ENCODE peak calls at places on chromosomes 7 and 10, in eight cellular contexts. D is left cardiac atrium; M is HCEC 1CT; F is non-pigmented ciliary epithelial cell; J is activated CD4-positive, alpha-beta T cell treated with anti-CD3 and anti-CD28 coated beads, Interleukin-2, amount 10 ng/mL, durations not matched to agents 7 days and 5 days; C is stimulated activated CD8-positive, alpha-beta memory T cell treated with anti-CD3 and anti-CD28 coated beads, Interleukin-12 subunit alpha, Interleukin-12 subunit beta, amount 100 ng/mL, for 1 hour; H is hepatocyte; K is NCI-H1417. R is an unnamed sample.

GRCh38 chr10:48567346-48567745 is 37.5 kb downstream of the ARHGAP22 start:
- DNase-seq in F (no peak), C (no peak), K (no peak), M (no peak), J (no peak), H (no peak), D (no peak), R (no peak)

GRCh38 chr7:141708053-141708452 is at the start of gene WEE2:
- DNase-seq in D (no peak), C (no peak), J (no peak), K (no peak), H (no peak), M (no peak), F (no peak), R (no peak)

GRCh38 chr7:105791926-105792325 is 84.5 kb downstream of the ATXN7L1 start:
- DNase-seq in K (no peak), J (no peak), M (no peak), F (no peak), D (no peak), H (no peak), C (no peak), R (no peak)

GRCh38 chr7:144818516-144818915 is 17.3 kb downstream of the TPK1 start:
- DNase-seq in M (no peak), H (no peak), J (peak), K (peak), F (no peak), D (no peak), C (no peak), R (no peak)

GRCh38 chr10:93954299-93954698 is 39.4 kb upstream of the PLCE1 start:
- DNase-seq in J (no peak), C (no peak), M (no peak), D (no peak), F (no peak), K (no peak), H (no peak), R (no peak)

GRCh38 chr10:103276941-103277712 is at the start of gene INA:
- DNase-seq in J (peak), K (peak), H (peak), D (no peak), F (no peak), M (no peak), C (no peak), R (peak)

GRCh38 chr10:121559321-121559720 is 38.9 kb downstream of the FGFR2 start:
- DNase-seq in D (no peak), H (no peak), M (no peak), F (no peak), J (no peak), K (no peak), C (no peak), R (no peak)

GRCh38 chr10:60032723-60033122 is 126.4 kb upstream of the CCDC6 start:
- DNase-seq in D (peak), M (peak), C (no peak), J (peak), H (peak), F (peak), K (peak), R (peak)

GRCh38 chr10:17833656-17834055 is 24.5 kb downstream of the MRC1 start:
- DNase-seq in D (no peak), K (no peak), F (no peak), C (no peak), J (no peak), M (no peak), H (no peak), R (no peak)

GRCh38 chr10:29243750-29244149 is 45.1 kb upstream of the LYZL1 start:
- DNase-seq in F (no peak), H (no peak), C (no peak), K (no peak), M (no peak), D (no peak), J (no peak), R (no peak)

GRCh38 chr10:96614515-96614914 is 27.7 kb upstream of the TM9SF3 start:
- DNase-seq in J (no peak), D (peak), M (peak), F (peak), H (peak), C (no peak), K (no peak), R (peak)

GRCh38 chr7:6128205-6128604 is 97.0 kb downstream of the ANKRD61 start:
- DNase-seq in K (no peak), M (no peak), J (no peak), C (no peak), F (no peak), H (no peak), D (no peak), R (no peak)

GRCh38 chr10:87865201-87866025 is 2.0 kb downstream of the PTEN start:
- DNase-seq in F (no peak), J (no peak), C (no peak), D (no peak), M (no peak), K (peak), H (no peak), R (no peak)

GRCh38 chr7:2487586-2488271 is 11.5 kb upstream of the GRIFIN start:
- DNase-seq in C (no peak), J (no peak), F (no peak), K (no peak), M (no peak), D (no peak), H (no peak), R (no peak)

GRCh38 chr10:102009801-102010425 is 46.1 kb downstream of the ARMH3 start:
- DNase-seq in K (peak), D (peak), J (peak), F (peak), H (peak), M (peak), C (peak), R (peak)

GRCh38 chr10:74244097-74244685 is 93.2 kb downstream of the ADK start:
- DNase-seq in M (peak), F (no peak), H (peak), C (peak), K (peak), D (no peak), J (peak), R (peak)

GRCh38 chr7:43569424-43569823 is 13.5 kb upstream of the STK17A start:
- DNase-seq in J (no peak), H (no peak), K (no peak), F (peak), D (no peak), C (no peak), M (peak), R (no peak)

GRCh38 chr10:79400567-79401004 is 44.8 kb downstream of the ZCCHC24 start:
- DNase-seq in D (no peak), J (peak), K (no peak), M (peak), C (peak), F (no peak), H (peak), R (no peak)

GRCh38 chr7:55044791-55045190 is 26.0 kb downstream of the EGFR start:
- DNase-seq in D (no peak), J (no peak), C (no peak), M (no peak), H (no peak), F (no peak), K (no peak), R (no peak)

GRCh38 chr7:31688347-31688746 is 1.3 kb downstream of the PPP1R17 start:
- DNase-seq in J (no peak), M (no peak), K (no peak), C (no peak), D (no peak), F (no peak), H (no peak), R (no peak)

GRCh38 chr10:110324201-110324804 is 19.6 kb upstream of the SMNDC1 start:
- DNase-seq in K (no peak), D (no peak), C (no peak), J (no peak), F (no peak), M (no peak), H (peak), R (no peak)

GRCh38 chr7:111018447-111018846 is 72.5 kb upstream of the LRRN3 start:
- DNase-seq in J (no peak), H (no peak), C (no peak), M (no peak), F (no peak), D (no peak), K (no peak), R (no peak)

GRCh38 chr10:71131096-71131495 is 81.3 kb upstream of the UNC5B start:
- DNase-seq in F (no peak), J (no peak), H (no peak), M (no peak), C (no peak), D (no peak), K (no peak), R (no peak)

GRCh38 chr10:26779176-26779860 is 81.4 kb downstream of the ABI1 start:
- DNase-seq in F (no peak), K (no peak), H (peak), J (no peak), C (no peak), M (no peak), D (no peak), R (no peak)

GRCh38 chr10:104316321-104317099 is 21.8 kb downstream of the ITPRIP start:
- DNase-seq in C (no peak), F (no peak), M (no peak), D (no peak), H (no peak), J (no peak), K (no peak), R (no peak)

GRCh38 chr7:130463553-130464434 is 23.0 kb upstream of the CEP41 start:
- DNase-seq in J (no peak), F (no peak), K (peak), D (no peak), C (no peak), M (no peak), H (no peak), R (no peak)

R was measured in Ammon's horn.